ENCODE peak calls at places on chromosome 11, in nine cellular contexts. One of them, this sample, is unnamed.

GRCh38 chr11:110435780-110436717 is 6.3 kb downstream of the FDX1 start:
- DNase-seq in AG09309: no peak
- DNase-seq in stomach: no peak
- DNase-seq in CD4-positive, alpha-beta T cell: no peak
- DNase-seq in HCT116: no peak
- DNase-seq in cardiac muscle cell: no peak
- DNase-seq in fibroblast of lung: peak; percentile 58
- DNase-seq in IMR-90: peak; percentile 39
- DNase-seq in neural progenitor cell: no peak
- DNase-seq in this sample: no peak

GRCh38 chr11:93396356-93396755 is 65.8 kb downstream of the DEUP1 start:
- DNase-seq in AG09309: peak; percentile 7
- DNase-seq in stomach: no peak
- DNase-seq in CD4-positive, alpha-beta T cell: no peak
- DNase-seq in HCT116: no peak
- DNase-seq in cardiac muscle cell: no peak
- DNase-seq in fibroblast of lung: peak; percentile 85
- DNase-seq in IMR-90: no peak
- DNase-seq in neural progenitor cell: peak; percentile 8
- DNase-seq in this sample: no peak

GRCh38 chr11:94974178-94974577 is 669 bp downstream of the KDM4D start:
- DNase-seq in AG09309: no peak
- DNase-seq in stomach: no peak
- DNase-seq in CD4-positive, alpha-beta T cell: no peak
- DNase-seq in HCT116: no peak
- DNase-seq in cardiac muscle cell: no peak
- DNase-seq in fibroblast of lung: no peak
- DNase-seq in IMR-90: no peak
- DNase-seq in neural progenitor cell: no peak
- DNase-seq in this sample: no peak

GRCh38 chr11:81070948-81071347 is 1630.1 kb upstream of the TENM4 start:
- DNase-seq in AG09309: no peak
- DNase-seq in stomach: no peak
- DNase-seq in CD4-positive, alpha-beta T cell: no peak
- DNase-seq in HCT116: no peak
- DNase-seq in cardiac muscle cell: no peak
- DNase-seq in fibroblast of lung: no peak
- DNase-seq in IMR-90: no peak
- DNase-seq in neural progenitor cell: no peak
- DNase-seq in this sample: no peak

GRCh38 chr11:125375146-125375545 is 120.9 kb downstream of the FEZ1 start:
- DNase-seq in AG09309: no peak
- DNase-seq in stomach: no peak
- DNase-seq in CD4-positive, alpha-beta T cell: no peak
- DNase-seq in HCT116: no peak
- DNase-seq in cardiac muscle cell: no peak
- DNase-seq in fibroblast of lung: peak; percentile 34
- DNase-seq in IMR-90: no peak
- DNase-seq in neural progenitor cell: no peak
- DNase-seq in this sample: no peak

GRCh38 chr11:123454060-123454651 is 24.1 kb downstream of the GRAMD1B start:
- DNase-seq in AG09309: no peak
- DNase-seq in stomach: no peak
- DNase-seq in CD4-positive, alpha-beta T cell: no peak
- DNase-seq in HCT116: peak; percentile 88
- DNase-seq in cardiac muscle cell: no peak
- DNase-seq in fibroblast of lung: peak; percentile 68
- DNase-seq in IMR-90: peak; percentile 61
- DNase-seq in neural progenitor cell: no peak
- DNase-seq in this sample: no peak

GRCh38 chr11:61027141-61027840 is 55.8 kb downstream of the CD6 start:
- DNase-seq in AG09309: no peak
- DNase-seq in stomach: no peak
- DNase-seq in CD4-positive, alpha-beta T cell: no peak
- DNase-seq in HCT116: no peak
- DNase-seq in cardiac muscle cell: no peak
- DNase-seq in fibroblast of lung: no peak
- DNase-seq in IMR-90: no peak
- DNase-seq in neural progenitor cell: no peak
- DNase-seq in this sample: no peak

GRCh38 chr11:28730336-28730735 is 622.1 kb downstream of the METTL15 start:
- DNase-seq in AG09309: no peak
- DNase-seq in stomach: no peak
- DNase-seq in CD4-positive, alpha-beta T cell: no peak
- DNase-seq in HCT116: no peak
- DNase-seq in cardiac muscle cell: no peak
- DNase-seq in fibroblast of lung: peak; percentile 54
- DNase-seq in IMR-90: peak; percentile 38
- DNase-seq in neural progenitor cell: no peak
- DNase-seq in this sample: no peak

GRCh38 chr11:3220521-3221407 is 2.2 kb upstream of the MRGPRG start:
- DNase-seq in AG09309: no peak
- DNase-seq in stomach: peak; percentile 24
- DNase-seq in CD4-positive, alpha-beta T cell: no peak
- DNase-seq in HCT116: no peak
- DNase-seq in cardiac muscle cell: no peak
- DNase-seq in fibroblast of lung: no peak
- DNase-seq in IMR-90: no peak
- DNase-seq in neural progenitor cell: no peak
- DNase-seq in this sample: peak; percentile 36

GRCh38 chr11:46513934-46514342 is 79.9 kb downstream of the AMBRA1 start:
- DNase-seq in AG09309: no peak
- DNase-seq in stomach: peak; percentile 52
- DNase-seq in CD4-positive, alpha-beta T cell: no peak
- DNase-seq in HCT116: no peak
- DNase-seq in cardiac muscle cell: peak; percentile 57
- DNase-seq in fibroblast of lung: peak; percentile 61
- DNase-seq in IMR-90: peak; percentile 41
- DNase-seq in neural progenitor cell: no peak
- DNase-seq in this sample: peak; percentile 39

GRCh38 chr11:91248199-91248807 is 976.3 kb upstream of the FAT3 start:
- DNase-seq in AG09309: no peak
- DNase-seq in stomach: peak; percentile 31
- DNase-seq in CD4-positive, alpha-beta T cell: no peak
- DNase-seq in HCT116: peak; percentile 4
- DNase-seq in cardiac muscle cell: peak; percentile 76
- DNase-seq in fibroblast of lung: peak; percentile 13
- DNase-seq in IMR-90: peak; percentile 53
- DNase-seq in neural progenitor cell: peak; percentile 65
- DNase-seq in this sample: no peak

GRCh38 chr11:121448431-121448941 is 3.6 kb upstream of the SORL1 start:
- DNase-seq in AG09309: no peak
- DNase-seq in stomach: no peak
- DNase-seq in CD4-positive, alpha-beta T cell: no peak
- DNase-seq in HCT116: no peak
- DNase-seq in cardiac muscle cell: no peak
- DNase-seq in fibroblast of lung: no peak
- DNase-seq in IMR-90: peak; percentile 3
- DNase-seq in neural progenitor cell: no peak
- DNase-seq in this sample: no peak

GRCh38 chr11:130847517-130847916 is 68.8 kb downstream of the SNX19 start:
- DNase-seq in AG09309: peak; percentile 54
- DNase-seq in stomach: no peak
- DNase-seq in CD4-positive, alpha-beta T cell: no peak
- DNase-seq in HCT116: peak; percentile 46
- DNase-seq in cardiac muscle cell: no peak
- DNase-seq in fibroblast of lung: peak; percentile 97
- DNase-seq in IMR-90: peak; percentile 87
- DNase-seq in neural progenitor cell: no peak
- DNase-seq in this sample: no peak

GRCh38 chr11:8814209-8814922 is 96.6 kb upstream of the AKIP1 start:
- DNase-seq in AG09309: no peak
- DNase-seq in stomach: no peak
- DNase-seq in CD4-positive, alpha-beta T cell: no peak
- DNase-seq in HCT116: no peak
- DNase-seq in cardiac muscle cell: no peak
- DNase-seq in fibroblast of lung: peak; percentile 88
- DNase-seq in IMR-90: no peak
- DNase-seq in neural progenitor cell: no peak
- DNase-seq in this sample: no peak

GRCh38 chr11:18221274-18221876 is 15.2 kb downstream of the SAA4 start:
- DNase-seq in AG09309: no peak
- DNase-seq in stomach: no peak
- DNase-seq in CD4-positive, alpha-beta T cell: no peak
- DNase-seq in HCT116: no peak
- DNase-seq in cardiac muscle cell: no peak
- DNase-seq in fibroblast of lung: no peak
- DNase-seq in IMR-90: no peak
- DNase-seq in neural progenitor cell: no peak
- DNase-seq in this sample: no peak
- TF ChIP-seq CTCF in AG09309: no peak
- TF ChIP-seq CTCF in stomach: no peak
- TF ChIP-seq CTCF in CD4-positive, alpha-beta T cell: no peak
- TF ChIP-seq CTCF in HCT116: no peak
- TF ChIP-seq CTCF in cardiac muscle cell: no peak
- TF ChIP-seq CTCF in fibroblast of lung: no peak
- TF ChIP-seq CTCF in IMR-90: no peak
- TF ChIP-seq CTCF in neural progenitor cell: no peak
- TF ChIP-seq CTCF in this sample: no peak

GRCh38 chr11:35122308-35122707 is 16.7 kb upstream of the CD44 start:
- DNase-seq in AG09309: no peak
- DNase-seq in stomach: no peak
- DNase-seq in CD4-positive, alpha-beta T cell: no peak
- DNase-seq in HCT116: no peak
- DNase-seq in cardiac muscle cell: no peak
- DNase-seq in fibroblast of lung: no peak
- DNase-seq in IMR-90: no peak
- DNase-seq in neural progenitor cell: no peak
- DNase-seq in this sample: no peak

GRCh38 chr11:35126879-35127576 is 11.9 kb upstream of the CD44 start:
- DNase-seq in AG09309: no peak
- DNase-seq in stomach: no peak
- DNase-seq in CD4-positive, alpha-beta T cell: no peak
- DNase-seq in HCT116: no peak
- DNase-seq in cardiac muscle cell: no peak
- DNase-seq in fibroblast of lung: no peak
- DNase-seq in IMR-90: no peak
- DNase-seq in neural progenitor cell: no peak
- DNase-seq in this sample: no peak

GRCh38 chr11:35121326-35121865 is 17.6 kb upstream of the CD44 start:
- DNase-seq in AG09309: no peak
- DNase-seq in stomach: no peak
- DNase-seq in CD4-positive, alpha-beta T cell: no peak
- DNase-seq in HCT116: no peak
- DNase-seq in cardiac muscle cell: no peak
- DNase-seq in fibroblast of lung: no peak
- DNase-seq in IMR-90: no peak
- DNase-seq in neural progenitor cell: no peak
- DNase-seq in this sample: no peak

GRCh38 chr11:35127619-35128018 is 11.4 kb upstream of the CD44 start:
- DNase-seq in AG09309: no peak
- DNase-seq in stomach: no peak
- DNase-seq in CD4-positive, alpha-beta T cell: no peak
- DNase-seq in HCT116: no peak
- DNase-seq in cardiac muscle cell: no peak
- DNase-seq in fibroblast of lung: no peak
- DNase-seq in IMR-90: no peak
- DNase-seq in neural progenitor cell: no peak
- DNase-seq in this sample: no peak

DNA sequence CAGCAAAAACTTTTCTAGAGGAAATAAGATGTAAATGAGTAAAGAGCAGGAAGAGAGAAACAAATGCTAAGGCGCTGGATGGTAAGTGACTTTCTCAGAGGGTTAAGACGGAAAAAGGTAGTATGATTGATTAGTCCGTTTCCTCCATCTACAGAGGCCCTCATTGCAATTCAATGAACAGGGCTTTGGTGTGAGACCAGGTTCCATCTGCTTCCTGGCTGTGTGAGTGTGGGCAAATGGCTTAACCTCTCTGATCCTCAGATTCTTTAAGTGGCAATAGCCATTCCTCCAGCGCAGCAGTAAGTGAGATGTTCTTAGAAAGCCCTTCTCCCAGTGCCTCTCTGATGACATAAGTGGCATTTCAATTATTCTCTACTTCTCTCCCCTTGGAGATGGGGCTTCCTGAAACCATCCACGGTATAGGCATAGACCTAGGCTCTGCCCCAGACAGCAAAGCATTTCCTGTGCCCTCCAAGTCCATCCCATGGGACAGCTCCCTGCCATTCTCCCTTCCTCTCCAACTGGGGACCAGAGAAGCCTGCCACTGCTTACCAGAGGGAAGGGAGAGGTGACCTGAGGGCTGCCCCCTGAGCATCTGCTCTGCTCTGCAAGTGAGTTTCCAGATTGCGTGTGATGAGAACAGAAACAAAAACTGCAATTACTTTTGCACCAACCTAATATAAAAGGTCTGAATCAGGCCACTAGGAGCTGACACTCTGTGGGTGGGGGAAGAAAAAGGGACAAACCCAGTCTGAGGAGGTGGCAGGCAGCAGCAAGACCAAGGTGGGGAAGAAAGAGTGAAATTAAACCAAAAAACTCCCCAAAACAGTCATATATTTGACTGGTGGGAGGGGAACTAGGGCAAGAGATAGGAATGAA is 12.7 kb upstream of the CD44 start:
- DNase-seq in AG09309: no peak
- DNase-seq in stomach: no peak
- DNase-seq in CD4-positive, alpha-beta T cell: no peak
- DNase-seq in HCT116: no peak
- DNase-seq in cardiac muscle cell: no peak
- DNase-seq in fibroblast of lung: no peak
- DNase-seq in IMR-90: no peak
- DNase-seq in neural progenitor cell: no peak
- DNase-seq in this sample: no peak
- TF ChIP-seq CTCF in AG09309: no peak
- TF ChIP-seq CTCF in stomach: no peak
- TF ChIP-seq CTCF in CD4-positive, alpha-beta T cell: peak; percentile 19
- TF ChIP-seq CTCF in HCT116: no peak
- TF ChIP-seq CTCF in cardiac muscle cell: no peak
- TF ChIP-seq CTCF in fibroblast of lung: no peak
- TF ChIP-seq CTCF in IMR-90: no peak
- TF ChIP-seq CTCF in neural progenitor cell: no peak
- TF ChIP-seq CTCF in this sample: no peak

GRCh38 chr11:27390318-27390958 is 27.4 kb upstream of the CCDC34 start:
- DNase-seq in AG09309: no peak
- DNase-seq in stomach: no peak
- DNase-seq in CD4-positive, alpha-beta T cell: no peak
- DNase-seq in HCT116: no peak
- DNase-seq in cardiac muscle cell: no peak
- DNase-seq in fibroblast of lung: no peak
- DNase-seq in IMR-90: no peak
- DNase-seq in neural progenitor cell: no peak
- DNase-seq in this sample: no peak
- TF ChIP-seq CTCF in AG09309: no peak
- TF ChIP-seq CTCF in stomach: no peak
- TF ChIP-seq CTCF in CD4-positive, alpha-beta T cell: no peak
- TF ChIP-seq CTCF in HCT116: no peak
- TF ChIP-seq CTCF in cardiac muscle cell: no peak
- TF ChIP-seq CTCF in fibroblast of lung: no peak
- TF ChIP-seq CTCF in IMR-90: no peak
- TF ChIP-seq CTCF in neural progenitor cell: peak; percentile 40
- TF ChIP-seq CTCF in this sample: no peak

DNA sequence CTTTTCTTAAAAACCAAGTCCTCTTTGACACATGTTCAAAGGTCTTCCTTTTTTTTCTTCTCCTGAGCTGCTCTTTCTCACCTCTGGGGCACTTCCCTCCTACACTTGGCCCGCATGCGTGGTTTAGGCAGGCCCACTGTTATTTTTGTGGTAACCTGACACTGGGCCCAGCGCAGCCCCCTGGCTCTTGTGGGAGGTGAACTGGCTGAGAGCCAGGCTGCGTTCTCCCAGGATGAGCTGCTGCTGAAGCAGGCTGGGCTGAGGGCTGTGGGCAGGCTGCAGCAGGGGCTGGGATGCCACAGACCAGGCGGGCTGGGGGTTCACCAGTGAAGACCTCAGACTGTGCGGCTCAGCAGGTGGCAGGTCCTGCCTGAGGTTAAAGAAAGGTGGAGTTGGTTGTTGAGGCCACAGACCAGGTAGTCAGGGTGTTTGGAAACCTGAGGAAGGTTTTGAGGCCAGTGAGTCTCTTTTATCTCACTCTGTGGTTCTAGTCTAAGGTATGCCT is 72.4 kb downstream of the TEAD1 start:
- DNase-seq in AG09309: no peak
- DNase-seq in stomach: no peak
- DNase-seq in CD4-positive, alpha-beta T cell: no peak
- DNase-seq in HCT116: peak; percentile 78
- DNase-seq in cardiac muscle cell: peak; percentile 97
- DNase-seq in fibroblast of lung: peak; percentile 95
- DNase-seq in IMR-90: peak; percentile 93
- DNase-seq in neural progenitor cell: peak; percentile 93
- DNase-seq in this sample: peak; percentile 80
- TF ChIP-seq CTCF in AG09309: no peak
- TF ChIP-seq CTCF in stomach: no peak
- TF ChIP-seq CTCF in CD4-positive, alpha-beta T cell: no peak
- TF ChIP-seq CTCF in HCT116: peak; percentile 18
- TF ChIP-seq CTCF in cardiac muscle cell: no peak
- TF ChIP-seq CTCF in fibroblast of lung: no peak
- TF ChIP-seq CTCF in IMR-90: no peak
- TF ChIP-seq CTCF in neural progenitor cell: peak; percentile 26
- TF ChIP-seq CTCF in this sample: no peak